ENCODE peak calls at places on chromosomes 12 and 14, in six cellular contexts. One of them, this sample, is unnamed.

GRCh38 chr12:62833634-62834033 is 101.3 kb downstream of the PPM1H start:
- DNase-seq in AG10803: no peak
- DNase-seq in sigmoid colon: no peak
- DNase-seq in nephron progenitor cell: no peak
- DNase-seq in CD14-positive monocyte: no peak
- DNase-seq in astrocyte of the spinal cord: no peak
- DNase-seq in this sample: no peak

GRCh38 chr14:63952053-63952932 is 99.5 kb downstream of the SYNE2 start:
- DNase-seq in AG10803: no peak
- DNase-seq in sigmoid colon: no peak
- DNase-seq in nephron progenitor cell: no peak
- DNase-seq in CD14-positive monocyte: no peak
- DNase-seq in astrocyte of the spinal cord: peak; percentile 10
- DNase-seq in this sample: no peak

GRCh38 chr12:65313704-65314317 is 35.3 kb downstream of the MSRB3 start:
- DNase-seq in AG10803: peak; percentile 26
- DNase-seq in sigmoid colon: no peak
- DNase-seq in nephron progenitor cell: no peak
- DNase-seq in CD14-positive monocyte: no peak
- DNase-seq in astrocyte of the spinal cord: peak; percentile 62
- DNase-seq in this sample: peak; percentile 2

GRCh38 chr14:32038876-32039275 is 38.2 kb upstream of the ARHGAP5 start:
- DNase-seq in AG10803: no peak
- DNase-seq in sigmoid colon: no peak
- DNase-seq in nephron progenitor cell: no peak
- DNase-seq in CD14-positive monocyte: no peak
- DNase-seq in astrocyte of the spinal cord: no peak
- DNase-seq in this sample: no peak

GRCh38 chr12:111201036-111201435 is 167.9 kb downstream of the PHETA1 start:
- DNase-seq in AG10803: no peak
- DNase-seq in sigmoid colon: no peak
- DNase-seq in nephron progenitor cell: peak; percentile 19
- DNase-seq in CD14-positive monocyte: no peak
- DNase-seq in astrocyte of the spinal cord: no peak
- DNase-seq in this sample: no peak

GRCh38 chr14:77316872-77317271 is 3.8 kb downstream of the POMT2 start:
- DNase-seq in AG10803: peak; percentile 27
- DNase-seq in sigmoid colon: peak; percentile 46
- DNase-seq in nephron progenitor cell: no peak
- DNase-seq in CD14-positive monocyte: no peak
- DNase-seq in astrocyte of the spinal cord: no peak
- DNase-seq in this sample: no peak

GRCh38 chr12:3533703-3534386 is 42.8 kb downstream of the PRMT8 start:
- DNase-seq in AG10803: no peak
- DNase-seq in sigmoid colon: peak; percentile 75
- DNase-seq in nephron progenitor cell: no peak
- DNase-seq in CD14-positive monocyte: no peak
- DNase-seq in astrocyte of the spinal cord: no peak
- DNase-seq in this sample: peak; percentile 31

GRCh38 chr12:118107026-118107425 is 3.2 kb upstream of the VSIG10 start:
- DNase-seq in AG10803: no peak
- DNase-seq in sigmoid colon: no peak
- DNase-seq in nephron progenitor cell: no peak
- DNase-seq in CD14-positive monocyte: no peak
- DNase-seq in astrocyte of the spinal cord: no peak
- DNase-seq in this sample: no peak

GRCh38 chr12:28172434-28173030 is 17.7 kb upstream of the CCDC91 start:
- DNase-seq in AG10803: peak; percentile 71
- DNase-seq in sigmoid colon: no peak
- DNase-seq in nephron progenitor cell: peak; percentile 15
- DNase-seq in CD14-positive monocyte: no peak
- DNase-seq in astrocyte of the spinal cord: peak; percentile 67
- DNase-seq in this sample: peak; percentile 60

GRCh38 chr14:39268393-39268792 is 34.7 kb downstream of the MIA2 start:
- DNase-seq in AG10803: peak; percentile 9
- DNase-seq in sigmoid colon: no peak
- DNase-seq in nephron progenitor cell: no peak
- DNase-seq in CD14-positive monocyte: no peak
- DNase-seq in astrocyte of the spinal cord: peak; percentile 29
- DNase-seq in this sample: no peak

GRCh38 chr12:127926004-127926403 is 341.0 kb upstream of the TMEM132C start:
- DNase-seq in AG10803: peak; percentile 51
- DNase-seq in sigmoid colon: no peak
- DNase-seq in nephron progenitor cell: peak; percentile 33
- DNase-seq in CD14-positive monocyte: no peak
- DNase-seq in astrocyte of the spinal cord: peak; percentile 60
- DNase-seq in this sample: no peak

GRCh38 chr14:92471919-92472318 is 41.7 kb upstream of the RIN3 start:
- DNase-seq in AG10803: peak; percentile 90
- DNase-seq in sigmoid colon: no peak
- DNase-seq in nephron progenitor cell: no peak
- DNase-seq in CD14-positive monocyte: no peak
- DNase-seq in astrocyte of the spinal cord: peak; percentile 88
- DNase-seq in this sample: peak; percentile 62

GRCh38 chr12:47419500-47419899 is 286.3 kb downstream of the RPAP3 start:
- DNase-seq in AG10803: peak; percentile 26
- DNase-seq in sigmoid colon: no peak
- DNase-seq in nephron progenitor cell: no peak
- DNase-seq in CD14-positive monocyte: no peak
- DNase-seq in astrocyte of the spinal cord: no peak
- DNase-seq in this sample: peak; percentile 57

GRCh38 chr14:29900609-29901350 is 26.9 kb downstream of the PRKD1 start:
- DNase-seq in AG10803: no peak
- DNase-seq in sigmoid colon: no peak
- DNase-seq in nephron progenitor cell: no peak
- DNase-seq in CD14-positive monocyte: no peak
- DNase-seq in astrocyte of the spinal cord: peak; percentile 8
- DNase-seq in this sample: no peak

GRCh38 chr14:67331368-67332125 is 28.1 kb downstream of the ATP6V1D start:
- DNase-seq in AG10803: peak; percentile 33
- DNase-seq in sigmoid colon: no peak
- DNase-seq in nephron progenitor cell: no peak
- DNase-seq in CD14-positive monocyte: no peak
- DNase-seq in astrocyte of the spinal cord: peak; percentile 64
- DNase-seq in this sample: peak; percentile 27

GRCh38 chr12:19288603-19289244 is 150.6 kb upstream of the AEBP2 start:
- DNase-seq in AG10803: peak; percentile 51
- DNase-seq in sigmoid colon: no peak
- DNase-seq in nephron progenitor cell: no peak
- DNase-seq in CD14-positive monocyte: no peak
- DNase-seq in astrocyte of the spinal cord: peak; percentile 60
- DNase-seq in this sample: peak; percentile 43

GRCh38 chr12:31589896-31590729 is 823 bp downstream of the DENND5B start:
- DNase-seq in AG10803: peak; percentile 61
- DNase-seq in sigmoid colon: peak; percentile 84
- DNase-seq in nephron progenitor cell: peak; percentile 72
- DNase-seq in CD14-positive monocyte: no peak
- DNase-seq in astrocyte of the spinal cord: peak; percentile 65
- DNase-seq in this sample: peak; percentile 48

GRCh38 chr12:72865921-72866320 is 593.8 kb downstream of the TRHDE start:
- DNase-seq in AG10803: no peak
- DNase-seq in sigmoid colon: no peak
- DNase-seq in nephron progenitor cell: no peak
- DNase-seq in CD14-positive monocyte: no peak
- DNase-seq in astrocyte of the spinal cord: peak; percentile 13
- DNase-seq in this sample: no peak

GRCh38 chr12:69851976-69852375 is 26.9 kb downstream of the MYRFL start:
- DNase-seq in AG10803: peak; percentile 9
- DNase-seq in sigmoid colon: no peak
- DNase-seq in nephron progenitor cell: no peak
- DNase-seq in CD14-positive monocyte: no peak
- DNase-seq in astrocyte of the spinal cord: peak; percentile 50
- DNase-seq in this sample: no peak

GRCh38 chr14:34088918-34089317 is 138.0 kb upstream of the EGLN3 start:
- DNase-seq in AG10803: no peak
- DNase-seq in sigmoid colon: no peak
- DNase-seq in nephron progenitor cell: no peak
- DNase-seq in CD14-positive monocyte: no peak
- DNase-seq in astrocyte of the spinal cord: no peak
- DNase-seq in this sample: no peak

GRCh38 chr12:26700430-26700829 is 132.6 kb downstream of the ITPR2 start:
- DNase-seq in AG10803: no peak
- DNase-seq in sigmoid colon: no peak
- DNase-seq in nephron progenitor cell: peak; percentile 2
- DNase-seq in CD14-positive monocyte: no peak
- DNase-seq in astrocyte of the spinal cord: no peak
- DNase-seq in this sample: no peak

GRCh38 chr12:57591567-57592325 is 754 bp downstream of the PIP4K2C start:
- DNase-seq in AG10803: peak; percentile 10
- DNase-seq in sigmoid colon: no peak
- DNase-seq in nephron progenitor cell: peak; percentile 55
- DNase-seq in CD14-positive monocyte: no peak
- DNase-seq in astrocyte of the spinal cord: no peak
- DNase-seq in this sample: no peak

GRCh38 chr12:60216226-60216625 is 620.4 kb downstream of the SLC16A7 start:
- DNase-seq in AG10803: no peak
- DNase-seq in sigmoid colon: no peak
- DNase-seq in nephron progenitor cell: no peak
- DNase-seq in CD14-positive monocyte: no peak
- DNase-seq in astrocyte of the spinal cord: no peak
- DNase-seq in this sample: no peak

GRCh38 chr14:53953002-53953827 is 3.4 kb downstream of the BMP4 start:
- DNase-seq in AG10803: peak; percentile 33
- DNase-seq in sigmoid colon: peak; percentile 94
- DNase-seq in nephron progenitor cell: peak; percentile 90
- DNase-seq in CD14-positive monocyte: no peak
- DNase-seq in astrocyte of the spinal cord: peak; percentile 91
- DNase-seq in this sample: peak; percentile 69

GRCh38 chr12:30105505-30105904 is 321.8 kb upstream of the TMTC1 start:
- DNase-seq in AG10803: no peak
- DNase-seq in sigmoid colon: no peak
- DNase-seq in nephron progenitor cell: no peak
- DNase-seq in CD14-positive monocyte: no peak
- DNase-seq in astrocyte of the spinal cord: no peak
- DNase-seq in this sample: no peak

GRCh38 chr12:73274972-73275371 is 1002.8 kb downstream of the TRHDE start:
- DNase-seq in AG10803: no peak
- DNase-seq in sigmoid colon: no peak
- DNase-seq in nephron progenitor cell: no peak
- DNase-seq in CD14-positive monocyte: no peak
- DNase-seq in astrocyte of the spinal cord: no peak
- DNase-seq in this sample: no peak

GRCh38 chr14:68487805-68488590 is 304.9 kb downstream of the ZFP36L1 start:
- DNase-seq in AG10803: peak; percentile 53
- DNase-seq in sigmoid colon: no peak
- DNase-seq in nephron progenitor cell: no peak
- DNase-seq in CD14-positive monocyte: no peak
- DNase-seq in astrocyte of the spinal cord: no peak
- DNase-seq in this sample: peak; percentile 76

GRCh38 chr14:55446833-55447232 is 6.4 kb upstream of the TBPL2 start:
- DNase-seq in AG10803: peak; percentile 73
- DNase-seq in sigmoid colon: no peak
- DNase-seq in nephron progenitor cell: no peak
- DNase-seq in CD14-positive monocyte: no peak
- DNase-seq in astrocyte of the spinal cord: peak; percentile 86
- DNase-seq in this sample: peak; percentile 83

GRCh38 chr12:59973515-59973914 is 377.7 kb downstream of the SLC16A7 start:
- DNase-seq in AG10803: peak; percentile 73
- DNase-seq in sigmoid colon: no peak
- DNase-seq in nephron progenitor cell: no peak
- DNase-seq in CD14-positive monocyte: no peak
- DNase-seq in astrocyte of the spinal cord: peak; percentile 22
- DNase-seq in this sample: peak; percentile 97

GRCh38 chr12:53844989-53845836 is 93.4 kb upstream of the HOXC13 start:
- DNase-seq in AG10803: peak; percentile 54
- DNase-seq in sigmoid colon: no peak
- DNase-seq in nephron progenitor cell: no peak
- DNase-seq in CD14-positive monocyte: no peak
- DNase-seq in astrocyte of the spinal cord: no peak
- DNase-seq in this sample: peak; percentile 74

GRCh38 chr14:43651185-43651787 is 855.8 kb downstream of the FSCB start:
- DNase-seq in AG10803: no peak
- DNase-seq in sigmoid colon: no peak
- DNase-seq in nephron progenitor cell: no peak
- DNase-seq in CD14-positive monocyte: no peak
- DNase-seq in astrocyte of the spinal cord: no peak
- DNase-seq in this sample: no peak

GRCh38 chr14:43649508-43649907 is 857.6 kb downstream of the FSCB start:
- DNase-seq in AG10803: no peak
- DNase-seq in sigmoid colon: no peak
- DNase-seq in nephron progenitor cell: no peak
- DNase-seq in CD14-positive monocyte: no peak
- DNase-seq in astrocyte of the spinal cord: no peak
- DNase-seq in this sample: no peak

GRCh38 chr14:43651896-43652295 is 855.2 kb downstream of the FSCB start:
- DNase-seq in AG10803: no peak
- DNase-seq in sigmoid colon: no peak
- DNase-seq in nephron progenitor cell: no peak
- DNase-seq in CD14-positive monocyte: no peak
- DNase-seq in astrocyte of the spinal cord: no peak
- DNase-seq in this sample: no peak

DNA sequence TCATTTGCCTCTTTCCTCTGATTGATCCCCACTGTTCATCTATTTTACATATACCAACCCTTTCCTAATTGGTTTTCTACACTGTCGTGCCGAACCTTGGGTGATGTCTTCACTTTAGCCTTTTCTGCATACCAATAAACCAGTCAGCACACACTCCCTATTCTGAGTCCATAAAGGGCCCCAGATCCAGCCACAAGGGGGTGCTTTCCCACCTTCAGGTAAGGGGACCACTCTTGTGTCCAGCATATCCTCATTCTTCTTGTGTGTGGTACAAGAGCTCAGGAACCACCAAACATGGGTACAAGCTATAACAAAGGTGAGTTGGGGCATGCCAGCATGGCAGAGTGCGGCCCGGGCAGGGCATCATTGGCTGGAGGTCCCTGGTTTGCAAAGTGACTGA is 859.8 kb downstream of the FSCB start:
- DNase-seq in AG10803: no peak
- DNase-seq in sigmoid colon: no peak
- DNase-seq in nephron progenitor cell: no peak
- DNase-seq in CD14-positive monocyte: no peak
- DNase-seq in astrocyte of the spinal cord: no peak
- DNase-seq in this sample: no peak
- TF ChIP-seq CTCF in AG10803: no peak
- TF ChIP-seq CTCF in sigmoid colon: no peak
- TF ChIP-seq CTCF in nephron progenitor cell: no peak
- TF ChIP-seq CTCF in CD14-positive monocyte: no peak
- TF ChIP-seq CTCF in astrocyte of the spinal cord: no peak
- TF ChIP-seq CTCF in this sample: no peak

GRCh38 chr12:90124914-90125313 is 416.3 kb upstream of the ATP2B1 start:
- DNase-seq in AG10803: no peak
- DNase-seq in sigmoid colon: no peak
- DNase-seq in nephron progenitor cell: no peak
- DNase-seq in CD14-positive monocyte: no peak
- DNase-seq in astrocyte of the spinal cord: no peak
- DNase-seq in this sample: no peak
- TF ChIP-seq CTCF in AG10803: no peak
- TF ChIP-seq CTCF in sigmoid colon: no peak
- TF ChIP-seq CTCF in nephron progenitor cell: no peak
- TF ChIP-seq CTCF in CD14-positive monocyte: no peak
- TF ChIP-seq CTCF in astrocyte of the spinal cord: no peak
- TF ChIP-seq CTCF in this sample: no peak

GRCh38 chr14:47200740-47201139 is 474.7 kb downstream of the MDGA2 start:
- DNase-seq in AG10803: no peak
- DNase-seq in sigmoid colon: no peak
- DNase-seq in nephron progenitor cell: no peak
- DNase-seq in CD14-positive monocyte: no peak
- DNase-seq in astrocyte of the spinal cord: no peak
- DNase-seq in this sample: no peak
- TF ChIP-seq CTCF in AG10803: no peak
- TF ChIP-seq CTCF in sigmoid colon: no peak
- TF ChIP-seq CTCF in nephron progenitor cell: no peak
- TF ChIP-seq CTCF in CD14-positive monocyte: no peak
- TF ChIP-seq CTCF in astrocyte of the spinal cord: no peak
- TF ChIP-seq CTCF in this sample: no peak

GRCh38 chr14:22598896-22599244 is 770 bp downstream of the ABHD4 start:
- DNase-seq in AG10803: peak; percentile 60
- DNase-seq in sigmoid colon: no peak
- DNase-seq in nephron progenitor cell: no peak
- DNase-seq in CD14-positive monocyte: no peak
- DNase-seq in astrocyte of the spinal cord: peak; percentile 59
- DNase-seq in this sample: peak; percentile 46
- TF ChIP-seq CTCF in AG10803: peak; percentile 56
- TF ChIP-seq CTCF in sigmoid colon: no peak
- TF ChIP-seq CTCF in nephron progenitor cell: no peak
- TF ChIP-seq CTCF in CD14-positive monocyte: no peak
- TF ChIP-seq CTCF in astrocyte of the spinal cord: peak; percentile 47
- TF ChIP-seq CTCF in this sample: peak; percentile 68